ENCODE peak calls at places on chromosomes 11 and 22, in five cellular contexts. S is mesothelial cell of epicardium, M is fibroblast of villous mesenchyme, G is fibroblast of lung, T is foreskin fibroblast. F is an unnamed sample.
A peak's percentile ranks its signal among the peaks of the same experiment; 100 is the strongest.

GRCh38 chr11:22337571-22338464 is at the start of gene SLC17A6:
- DNase-seq in S (peak; percentile 63), M (peak; percentile 0), G (peak; percentile 27), T (no peak), F (peak; percentile 59)

GRCh38 chr22:32219030-32219429 is 14.2 kb upstream of the RFPL2 start:
- DNase-seq in S (no peak), M (no peak), G (no peak), T (no peak), F (no peak)

GRCh38 chr11:36012979-36013378 is 69.1 kb downstream of the LDLRAD3 start:
- DNase-seq in S (no peak), M (peak; percentile 69), G (peak; percentile 75), T (no peak), F (no peak)

GRCh38 chr11:9688716-9689511 is 25.0 kb downstream of the SWAP70 start:
- DNase-seq in S (no peak), M (peak; percentile 71), G (peak; percentile 61), T (peak; percentile 81), F (no peak)

GRCh38 chr11:61917357-61918109 is at the start of gene RAB3IL1:
- DNase-seq in S (peak; percentile 55), M (peak; percentile 50), G (peak; percentile 21), T (no peak), F (peak; percentile 47)

GRCh38 chr22:19743081-19743480 is 17.5 kb upstream of the TBX1 start:
- DNase-seq in S (no peak), M (no peak), G (no peak), T (no peak), F (no peak)

GRCh38 chr11:64553554-64554201 is 37.3 kb upstream of the SLC22A12 start:
- DNase-seq in S (peak; percentile 81), M (peak; percentile 52), G (peak; percentile 59), T (peak; percentile 18), F (peak; percentile 71)

GRCh38 chr11:65781962-65782815 is 1.4 kb upstream of the AP5B1 start:
- DNase-seq in S (no peak), M (no peak), G (no peak), T (no peak), F (no peak)

GRCh38 chr22:43007519-43008102 is 7.3 kb downstream of the PACSIN2 start:
- DNase-seq in S (no peak), M (peak; percentile 41), G (no peak), T (peak; percentile 54), F (no peak)

GRCh38 chr11:102849319-102849718 is 5.9 kb upstream of the MMP3 start:
- DNase-seq in S (no peak), M (peak; percentile 64), G (peak; percentile 25), T (no peak), F (no peak)

GRCh38 chr11:118136826-118137225 is 15.8 kb downstream of the SCN4B start:
- DNase-seq in S (no peak), M (no peak), G (no peak), T (no peak), F (no peak)

GRCh38 chr11:8265681-8266241 is 2.1 kb upstream of the LMO1 start:
- DNase-seq in S (peak; percentile 28), M (no peak), G (no peak), T (no peak), F (no peak)

GRCh38 chr11:70472240-70472639 is 73.9 kb downstream of the CTTN start:
- DNase-seq in S (no peak), M (no peak), G (no peak), T (no peak), F (no peak)

GRCh38 chr11:126978911-126979310 is 21.7 kb downstream of the KIRREL3 start:
- DNase-seq in S (no peak), M (no peak), G (no peak), T (no peak), F (no peak)

GRCh38 chr11:28618426-28618825 is 510.2 kb downstream of the METTL15 start:
- DNase-seq in S (no peak), M (no peak), G (no peak), T (no peak), F (no peak)

DNA sequence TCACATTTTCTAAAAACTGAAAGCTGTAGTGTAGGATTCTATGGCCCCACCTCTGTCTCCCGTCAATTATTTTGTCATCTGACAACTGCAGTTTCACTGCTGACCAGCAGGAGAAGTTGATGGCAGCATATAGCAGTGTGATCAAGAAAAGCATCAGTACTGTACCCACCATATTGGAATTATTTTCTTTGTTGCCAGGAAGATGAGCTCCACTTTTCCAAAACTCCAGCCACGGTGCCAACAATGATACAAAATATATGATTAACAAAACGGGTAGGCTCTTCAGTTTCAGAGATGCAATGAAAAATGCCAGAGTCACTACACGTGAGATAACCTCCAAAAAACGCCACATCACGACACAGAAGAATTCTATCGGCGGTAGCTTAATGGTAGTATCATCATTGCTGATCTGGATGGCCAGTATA is 41.3 kb downstream of the XKR3 start:
- DNase-seq in S (no peak), M (no peak), G (no peak), T (no peak), F (no peak)
- TF ChIP-seq CTCF in S (peak; percentile 61), M (no peak), G (peak; percentile 15), T (no peak), F (peak; percentile 50)

GRCh38 chr11:124778281-124778680 is 16.2 kb upstream of the ESAM start:
- DNase-seq in S (no peak), M (no peak), G (no peak), T (no peak), F (no peak)
- TF ChIP-seq CTCF in S (no peak), M (peak; percentile 42), G (no peak), T (peak; percentile 14), F (peak; percentile 33)

DNA sequence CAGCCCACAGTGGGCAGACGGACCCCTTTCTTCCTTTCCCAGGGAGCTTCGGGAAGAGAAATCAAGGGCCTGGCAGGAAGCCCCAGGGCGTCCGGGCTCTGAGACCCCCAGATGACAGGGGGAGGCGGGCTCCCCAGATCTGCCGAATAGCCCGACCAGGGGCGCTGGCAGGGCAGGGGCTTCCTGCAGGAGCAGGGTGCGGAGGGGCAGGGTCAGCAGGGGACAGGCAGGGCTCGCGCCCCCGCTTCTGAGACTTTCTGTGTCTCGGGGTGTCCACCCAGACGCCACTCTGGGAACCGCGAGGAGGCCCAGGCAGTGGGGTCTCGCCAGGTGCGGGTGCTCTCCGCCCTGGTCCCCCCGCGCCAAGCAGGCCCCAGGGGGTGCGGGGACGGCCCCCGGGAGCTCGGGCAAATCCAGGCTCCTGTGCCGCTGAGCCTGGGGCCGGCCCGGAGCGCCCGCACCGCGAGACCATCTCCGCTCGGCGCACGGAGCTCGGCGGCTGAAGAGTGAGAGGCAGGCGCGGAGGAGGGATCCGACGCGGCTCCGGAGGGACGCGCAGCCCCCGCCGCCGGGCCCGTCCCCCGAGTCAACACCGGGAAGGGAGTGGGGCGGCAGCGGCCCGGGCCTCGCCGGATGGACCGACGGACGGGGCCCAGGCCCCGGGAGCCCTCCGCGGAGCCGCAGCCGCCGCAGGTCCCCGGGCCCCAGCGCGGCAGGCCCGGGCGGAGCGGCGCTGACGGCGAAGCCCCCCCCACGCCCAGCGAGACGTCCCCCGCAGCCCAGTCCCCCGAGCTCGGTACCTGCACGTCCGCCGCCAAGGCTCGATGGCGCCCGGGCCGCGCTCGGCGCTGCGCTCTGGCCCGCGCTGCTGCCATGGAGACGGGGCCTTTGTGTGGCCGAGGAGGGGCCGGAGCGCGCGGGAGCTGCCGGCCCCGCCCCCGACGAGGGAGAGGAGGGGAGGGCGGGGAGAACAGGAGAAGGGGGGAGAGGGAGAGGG is at the start of gene PLXNB2:
- DNase-seq in S (peak; percentile 76), M (peak; percentile 81), G (peak; percentile 87), T (peak; percentile 84), F (peak; percentile 64)
- TF ChIP-seq CTCF in S (no peak), M (no peak), G (no peak), T (no peak), F (no peak)

GRCh38 chr11:130827697-130828377 is 88.4 kb downstream of the SNX19 start:
- DNase-seq in S (no peak), M (peak; percentile 81), G (peak; percentile 84), T (peak; percentile 78), F (peak; percentile 44)
- TF ChIP-seq CTCF in S (no peak), M (peak; percentile 71), G (peak; percentile 63), T (peak; percentile 83), F (peak; percentile 55)